ENCODE peak calls at places on chromosome 19, in seven cellular contexts. I, K, S, Z, U, O and N are unnamed samples.

GRCh38 chr19:50384685-50385535 is 763 bp downstream of the POLD1 start:
- DNase-seq in I (no peak), K (peak; percentile 50), S (no peak), Z (no peak), U (peak; percentile 67), O (no peak), N (peak; percentile 56)

GRCh38 chr19:1351324-1351947 is 32.3 kb upstream of the NDUFS7 start:
- DNase-seq in I (no peak), K (no peak), S (no peak), Z (no peak), U (no peak), O (no peak), N (no peak)

GRCh38 chr19:8366961-8367326 is 3.0 kb downstream of the ANGPTL4 start:
- DNase-seq in I (no peak), K (no peak), S (no peak), Z (no peak), U (peak; percentile 66), O (no peak), N (no peak)

GRCh38 chr19:16470911-16471811 is 609 bp downstream of the EPS15L1 start:
- DNase-seq in I (peak; percentile 9), K (peak; percentile 34), S (no peak), Z (no peak), U (no peak), O (peak; percentile 23), N (peak; percentile 69)

GRCh38 chr19:39156230-39156890 is 30.8 kb downstream of the PAK4 start:
- DNase-seq in I (no peak), K (peak; percentile 12), S (no peak), Z (no peak), U (no peak), O (no peak), N (peak; percentile 18)

GRCh38 chr19:44756089-44756562 is 7.6 kb downstream of the BCL3 start:
- DNase-seq in I (no peak), K (no peak), S (no peak), Z (no peak), U (no peak), O (no peak), N (no peak)

GRCh38 chr19:8361921-8362793 is 1.8 kb upstream of the ANGPTL4 start:
- DNase-seq in I (no peak), K (peak; percentile 99), S (no peak), Z (no peak), U (peak; percentile 95), O (peak; percentile 90), N (peak; percentile 99)

GRCh38 chr19:50461066-50461875 is 15.0 kb upstream of the EMC10 start:
- DNase-seq in I (peak; percentile 36), K (peak; percentile 74), S (peak; percentile 53), Z (peak; percentile 53), U (peak; percentile 78), O (peak; percentile 95), N (peak; percentile 70)

GRCh38 chr19:6536138-6536671 is 5.4 kb downstream of the TNFSF9 start:
- DNase-seq in I (peak; percentile 86), K (peak; percentile 47), S (peak; percentile 99), Z (peak; percentile 53), U (no peak), O (peak; percentile 42), N (peak; percentile 61)

GRCh38 chr19:8702350-8702749 is 3.8 kb upstream of the ACTL9 start:
- DNase-seq in I (peak; percentile 47), K (no peak), S (no peak), Z (no peak), U (no peak), O (no peak), N (no peak)

GRCh38 chr19:48501961-48502719 is 9.5 kb downstream of the LMTK3 start:
- DNase-seq in I (peak; percentile 77), K (peak; percentile 54), S (peak; percentile 59), Z (peak; percentile 87), U (peak; percentile 97), O (peak; percentile 71), N (peak; percentile 49)

GRCh38 chr19:10290876-10291553 is 1.3 kb downstream of the ICAM5 start:
- DNase-seq in I (peak; percentile 24), K (peak; percentile 75), S (no peak), Z (no peak), U (peak; percentile 92), O (no peak), N (peak; percentile 71)

GRCh38 chr19:35352448-35353304 is 5.0 kb downstream of the FFAR1 start:
- DNase-seq in I (peak; percentile 67), K (peak; percentile 68), S (peak; percentile 73), Z (peak; percentile 67), U (peak; percentile 76), O (peak; percentile 89), N (peak; percentile 76)

GRCh38 chr19:9075064-9075964 is 11.5 kb upstream of the OR1M1 start:
- DNase-seq in I (no peak), K (peak; percentile 96), S (no peak), Z (no peak), U (peak; percentile 68), O (peak; percentile 98), N (peak; percentile 96)

GRCh38 chr19:30656520-30657100 is 284.4 kb downstream of the ZNF536 start:
- DNase-seq in I (no peak), K (no peak), S (no peak), Z (no peak), U (no peak), O (no peak), N (no peak)

GRCh38 chr19:4083677-4084546 is 17.2 kb upstream of the ZBTB7A start:
- DNase-seq in I (no peak), K (no peak), S (no peak), Z (no peak), U (peak; percentile 79), O (no peak), N (no peak)